ENCODE peak calls at places on chromosomes 13 and 19, in nine cellular contexts. One of them, this sample, is unnamed.

GRCh38 chr13:41542281-41542680 is 84.9 kb downstream of the RGCC start:
- DNase-seq in uterus: no peak
- DNase-seq in transverse colon: no peak
- DNase-seq in upper lobe of left lung: no peak
- DNase-seq in body of pancreas: no peak
- DNase-seq in A549: no peak
- DNase-seq in testis: no peak
- DNase-seq in IMR-90: no peak
- DNase-seq in HepG2: no peak
- DNase-seq in this sample: no peak

GRCh38 chr19:3649888-3650287 is 23.3 kb upstream of the CACTIN start:
- DNase-seq in uterus: no peak
- DNase-seq in transverse colon: no peak
- DNase-seq in upper lobe of left lung: peak
- DNase-seq in body of pancreas: no peak
- DNase-seq in A549: no peak
- DNase-seq in testis: no peak
- DNase-seq in IMR-90: no peak
- DNase-seq in HepG2: no peak
- DNase-seq in this sample: peak

GRCh38 chr19:426725-427445 is 17.9 kb upstream of the C2CD4C start:
- DNase-seq in uterus: no peak
- DNase-seq in transverse colon: no peak
- DNase-seq in upper lobe of left lung: peak
- DNase-seq in body of pancreas: no peak
- DNase-seq in A549: no peak
- DNase-seq in testis: no peak
- DNase-seq in IMR-90: no peak
- DNase-seq in HepG2: no peak
- DNase-seq in this sample: no peak

GRCh38 chr13:62014299-62014698 is 598.6 kb upstream of the PCDH20 start:
- DNase-seq in uterus: no peak
- DNase-seq in transverse colon: no peak
- DNase-seq in upper lobe of left lung: no peak
- DNase-seq in body of pancreas: no peak
- DNase-seq in A549: peak
- DNase-seq in testis: no peak
- DNase-seq in IMR-90: peak
- DNase-seq in HepG2: peak
- DNase-seq in this sample: no peak

GRCh38 chr13:69044629-69045028 is 1063.0 kb upstream of the ATXN8OS start:
- DNase-seq in uterus: no peak
- DNase-seq in transverse colon: no peak
- DNase-seq in upper lobe of left lung: no peak
- DNase-seq in body of pancreas: no peak
- DNase-seq in A549: no peak
- DNase-seq in testis: no peak
- DNase-seq in IMR-90: no peak
- DNase-seq in HepG2: no peak
- DNase-seq in this sample: no peak

GRCh38 chr19:35908010-35908441 is at the start of gene TYROBP:
- DNase-seq in uterus: no peak
- DNase-seq in transverse colon: no peak
- DNase-seq in upper lobe of left lung: peak
- DNase-seq in body of pancreas: no peak
- DNase-seq in A549: no peak
- DNase-seq in testis: no peak
- DNase-seq in IMR-90: no peak
- DNase-seq in HepG2: no peak
- DNase-seq in this sample: no peak

GRCh38 chr19:8363803-8364771 is at the start of gene ANGPTL4:
- DNase-seq in uterus: peak
- DNase-seq in transverse colon: peak
- DNase-seq in upper lobe of left lung: peak
- DNase-seq in body of pancreas: peak
- DNase-seq in A549: peak
- DNase-seq in testis: peak
- DNase-seq in IMR-90: peak
- DNase-seq in HepG2: no peak
- DNase-seq in this sample: peak

GRCh38 chr19:15717781-15718180 is 10.0 kb upstream of the OR10H2 start:
- DNase-seq in uterus: no peak
- DNase-seq in transverse colon: no peak
- DNase-seq in upper lobe of left lung: no peak
- DNase-seq in body of pancreas: no peak
- DNase-seq in A549: no peak
- DNase-seq in testis: no peak
- DNase-seq in IMR-90: no peak
- DNase-seq in HepG2: no peak
- DNase-seq in this sample: no peak

GRCh38 chr13:92074658-92075057 is 676.2 kb downstream of the GPC5 start:
- DNase-seq in uterus: no peak
- DNase-seq in transverse colon: no peak
- DNase-seq in upper lobe of left lung: no peak
- DNase-seq in body of pancreas: peak
- DNase-seq in A549: peak
- DNase-seq in testis: peak
- DNase-seq in IMR-90: no peak
- DNase-seq in HepG2: peak
- DNase-seq in this sample: peak

GRCh38 chr19:12139885-12140544 is at the start of gene ZNF20:
- DNase-seq in uterus: peak
- DNase-seq in transverse colon: peak
- DNase-seq in upper lobe of left lung: peak
- DNase-seq in body of pancreas: peak
- DNase-seq in A549: peak
- DNase-seq in testis: peak
- DNase-seq in IMR-90: peak
- DNase-seq in HepG2: peak
- DNase-seq in this sample: peak

GRCh38 chr13:73138276-73138950 is 79.6 kb downstream of the KLF5 start:
- DNase-seq in uterus: no peak
- DNase-seq in transverse colon: no peak
- DNase-seq in upper lobe of left lung: no peak
- DNase-seq in body of pancreas: peak
- DNase-seq in A549: peak
- DNase-seq in testis: no peak
- DNase-seq in IMR-90: peak
- DNase-seq in HepG2: peak
- DNase-seq in this sample: peak

GRCh38 chr19:4550018-4550417 is 9.5 kb downstream of the SEMA6B start:
- DNase-seq in uterus: no peak
- DNase-seq in transverse colon: no peak
- DNase-seq in upper lobe of left lung: peak
- DNase-seq in body of pancreas: no peak
- DNase-seq in A549: no peak
- DNase-seq in testis: no peak
- DNase-seq in IMR-90: no peak
- DNase-seq in HepG2: no peak
- DNase-seq in this sample: no peak

GRCh38 chr19:2798733-2799132 is 13.4 kb downstream of the THOP1 start:
- DNase-seq in uterus: no peak
- DNase-seq in transverse colon: no peak
- DNase-seq in upper lobe of left lung: peak
- DNase-seq in body of pancreas: peak
- DNase-seq in A549: no peak
- DNase-seq in testis: peak
- DNase-seq in IMR-90: peak
- DNase-seq in HepG2: no peak
- DNase-seq in this sample: no peak

GRCh38 chr13:37306778-37307544 is 201.5 kb upstream of the CSNK1A1L start:
- DNase-seq in uterus: no peak
- DNase-seq in transverse colon: no peak
- DNase-seq in upper lobe of left lung: no peak
- DNase-seq in body of pancreas: no peak
- DNase-seq in A549: no peak
- DNase-seq in testis: no peak
- DNase-seq in IMR-90: peak
- DNase-seq in HepG2: no peak
- DNase-seq in this sample: no peak

GRCh38 chr13:85406269-85406975 is 392.8 kb downstream of the SLITRK6 start:
- DNase-seq in uterus: no peak
- DNase-seq in transverse colon: no peak
- DNase-seq in upper lobe of left lung: no peak
- DNase-seq in body of pancreas: no peak
- DNase-seq in A549: no peak
- DNase-seq in testis: no peak
- DNase-seq in IMR-90: no peak
- DNase-seq in HepG2: no peak
- DNase-seq in this sample: no peak

GRCh38 chr19:19406878-19407639 is 1.6 kb downstream of the GATAD2A start:
- DNase-seq in uterus: no peak
- DNase-seq in transverse colon: peak
- DNase-seq in upper lobe of left lung: no peak
- DNase-seq in body of pancreas: peak
- DNase-seq in A549: peak
- DNase-seq in testis: peak
- DNase-seq in IMR-90: peak
- DNase-seq in HepG2: peak
- DNase-seq in this sample: peak

GRCh38 chr13:74866151-74866550 is 615.8 kb downstream of the TBC1D4 start:
- DNase-seq in uterus: no peak
- DNase-seq in transverse colon: no peak
- DNase-seq in upper lobe of left lung: no peak
- DNase-seq in body of pancreas: no peak
- DNase-seq in A549: no peak
- DNase-seq in testis: no peak
- DNase-seq in IMR-90: no peak
- DNase-seq in HepG2: no peak
- DNase-seq in this sample: no peak

GRCh38 chr13:94351292-94352000 is 128.0 kb downstream of the DCT start:
- DNase-seq in uterus: no peak
- DNase-seq in transverse colon: no peak
- DNase-seq in upper lobe of left lung: no peak
- DNase-seq in body of pancreas: no peak
- DNase-seq in A549: no peak
- DNase-seq in testis: no peak
- DNase-seq in IMR-90: peak
- DNase-seq in HepG2: no peak
- DNase-seq in this sample: no peak

GRCh38 chr19:31350693-31351211 is 1.5 kb upstream of the TSHZ3 start:
- DNase-seq in uterus: peak
- DNase-seq in transverse colon: peak
- DNase-seq in upper lobe of left lung: peak
- DNase-seq in body of pancreas: peak
- DNase-seq in A549: peak
- DNase-seq in testis: peak
- DNase-seq in IMR-90: peak
- DNase-seq in HepG2: no peak
- DNase-seq in this sample: peak

GRCh38 chr19:18399008-18399407 is 1.6 kb upstream of the LRRC25 start:
- DNase-seq in uterus: no peak
- DNase-seq in transverse colon: peak
- DNase-seq in upper lobe of left lung: no peak
- DNase-seq in body of pancreas: peak
- DNase-seq in A549: peak
- DNase-seq in testis: peak
- DNase-seq in IMR-90: peak
- DNase-seq in HepG2: no peak
- DNase-seq in this sample: peak

GRCh38 chr13:40401911-40402776 is 264.3 kb downstream of the FOXO1 start:
- DNase-seq in uterus: peak
- DNase-seq in transverse colon: peak
- DNase-seq in upper lobe of left lung: no peak
- DNase-seq in body of pancreas: peak
- DNase-seq in A549: peak
- DNase-seq in testis: peak
- DNase-seq in IMR-90: peak
- DNase-seq in HepG2: peak
- DNase-seq in this sample: peak

DNA sequence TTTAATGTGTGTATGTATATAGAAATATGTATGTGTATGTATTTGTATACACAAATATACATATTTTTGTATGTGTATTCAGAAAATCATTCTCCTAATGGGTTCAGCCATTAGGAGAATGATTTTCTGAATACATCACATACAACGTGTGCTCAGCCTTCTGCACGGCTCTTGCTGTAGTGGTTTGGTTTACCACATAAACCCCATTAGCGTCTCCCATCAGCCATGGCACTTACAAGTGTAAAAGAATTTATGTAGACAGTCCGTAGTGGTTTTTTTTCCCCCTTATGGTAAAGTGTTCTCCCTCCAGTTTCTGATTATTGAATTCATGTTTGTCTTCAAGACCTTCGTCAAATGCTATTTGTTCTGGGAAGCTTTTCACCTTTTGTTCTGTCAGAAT is 38.2 kb downstream of the ATP8A2 start:
- DNase-seq in uterus: no peak
- DNase-seq in transverse colon: no peak
- DNase-seq in upper lobe of left lung: no peak
- DNase-seq in body of pancreas: no peak
- DNase-seq in A549: no peak
- DNase-seq in testis: no peak
- DNase-seq in IMR-90: no peak
- DNase-seq in HepG2: no peak
- DNase-seq in this sample: no peak
- H3K4me3 ChIP-seq in uterus: no peak
- H3K4me3 ChIP-seq in transverse colon: no peak
- H3K4me3 ChIP-seq in upper lobe of left lung: no peak
- H3K4me3 ChIP-seq in body of pancreas: no peak
- H3K4me3 ChIP-seq in A549: no peak
- H3K4me3 ChIP-seq in testis: no peak
- H3K4me3 ChIP-seq in IMR-90: no peak
- H3K4me3 ChIP-seq in HepG2: no peak
- H3K4me3 ChIP-seq in this sample: no peak

GRCh38 chr19:48492925-48493717 is 18.5 kb downstream of the LMTK3 start:
- DNase-seq in uterus: peak
- DNase-seq in transverse colon: peak
- DNase-seq in upper lobe of left lung: peak
- DNase-seq in body of pancreas: peak
- DNase-seq in A549: peak
- DNase-seq in testis: peak
- DNase-seq in IMR-90: peak
- DNase-seq in HepG2: peak
- DNase-seq in this sample: peak
- TF ChIP-seq POLR2A in uterus: peak
- TF ChIP-seq POLR2A in transverse colon: peak
- TF ChIP-seq POLR2A in upper lobe of left lung: no peak
- TF ChIP-seq POLR2A in body of pancreas: peak
- TF ChIP-seq POLR2A in A549: peak
- TF ChIP-seq POLR2A in testis: no peak
- TF ChIP-seq POLR2A in IMR-90: no peak
- TF ChIP-seq POLR2A in HepG2: no peak
- TF ChIP-seq POLR2A in this sample: peak

DNA sequence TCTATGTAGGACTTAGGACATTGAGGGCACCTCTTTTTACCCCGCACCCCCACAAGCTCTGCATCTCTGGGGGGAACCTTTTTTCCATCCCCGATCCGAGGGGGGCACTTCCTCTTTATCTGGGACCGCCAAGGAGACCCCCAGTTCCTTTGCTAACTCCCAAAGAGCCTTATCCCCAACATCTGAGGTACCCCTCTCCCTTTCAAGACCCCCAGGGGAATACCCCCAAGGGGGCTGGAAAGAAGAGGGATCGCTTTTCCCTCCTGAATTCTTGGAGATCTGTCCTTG is 1.1 kb downstream of the TNFSF9 start:
- DNase-seq in uterus: no peak
- DNase-seq in transverse colon: no peak
- DNase-seq in upper lobe of left lung: no peak
- DNase-seq in body of pancreas: no peak
- DNase-seq in A549: no peak
- DNase-seq in testis: no peak
- DNase-seq in IMR-90: no peak
- DNase-seq in HepG2: no peak
- DNase-seq in this sample: no peak
- H3K4me3 ChIP-seq in uterus: no peak
- H3K4me3 ChIP-seq in transverse colon: peak
- H3K4me3 ChIP-seq in upper lobe of left lung: peak
- H3K4me3 ChIP-seq in body of pancreas: no peak
- H3K4me3 ChIP-seq in A549: peak
- H3K4me3 ChIP-seq in testis: peak
- H3K4me3 ChIP-seq in IMR-90: no peak
- H3K4me3 ChIP-seq in HepG2: no peak
- H3K4me3 ChIP-seq in this sample: no peak

GRCh38 chr19:6373096-6373812 is 660 bp downstream of the ALKBH7 start:
- DNase-seq in uterus: peak
- DNase-seq in transverse colon: peak
- DNase-seq in upper lobe of left lung: peak
- DNase-seq in body of pancreas: peak
- DNase-seq in A549: peak
- DNase-seq in testis: peak
- DNase-seq in IMR-90: peak
- DNase-seq in HepG2: peak
- DNase-seq in this sample: peak
- TF ChIP-seq POLR2A in uterus: no peak
- TF ChIP-seq POLR2A in transverse colon: no peak
- TF ChIP-seq POLR2A in upper lobe of left lung: no peak
- TF ChIP-seq POLR2A in body of pancreas: no peak
- TF ChIP-seq POLR2A in A549: no peak
- TF ChIP-seq POLR2A in testis: no peak
- TF ChIP-seq POLR2A in IMR-90: no peak
- TF ChIP-seq POLR2A in HepG2: peak
- TF ChIP-seq POLR2A in this sample: no peak